ENCODE peak calls at places on chromosomes 13 and 19, in seven cellular contexts. One of them, this sample, is unnamed.

GRCh38 chr13:57627663-57628062 is 3.9 kb upstream of the PCDH17 start:
- DNase-seq in ovary: no peak
- DNase-seq in endothelial cell: no peak
- DNase-seq in psoas muscle: no peak
- DNase-seq in lower leg skin: no peak
- DNase-seq in omental fat pad: no peak
- DNase-seq in lower lobe of right lung: no peak
- DNase-seq in this sample: no peak

GRCh38 chr13:69776937-69777336 is 330.7 kb upstream of the ATXN8OS start:
- DNase-seq in omental fat pad: no peak
- DNase-seq in endothelial cell: no peak
- DNase-seq in ovary: no peak
- DNase-seq in lower lobe of right lung: no peak
- DNase-seq in lower leg skin: no peak
- DNase-seq in psoas muscle: no peak
- DNase-seq in this sample: no peak

GRCh38 chr13:101747039-101747438 is 294.6 kb downstream of the ITGBL1 start:
- DNase-seq in endothelial cell: no peak
- DNase-seq in omental fat pad: no peak
- DNase-seq in lower leg skin: no peak
- DNase-seq in lower lobe of right lung: no peak
- DNase-seq in ovary: no peak
- DNase-seq in psoas muscle: no peak
- DNase-seq in this sample: no peak

GRCh38 chr13:111210488-111210887 is 95.4 kb downstream of the ARHGEF7 start:
- DNase-seq in lower lobe of right lung: peak
- DNase-seq in omental fat pad: no peak
- DNase-seq in lower leg skin: no peak
- DNase-seq in psoas muscle: no peak
- DNase-seq in endothelial cell: no peak
- DNase-seq in ovary: no peak
- DNase-seq in this sample: no peak

GRCh38 chr19:45177817-45178261 is at the start of gene TRAPPC6A:
- DNase-seq in psoas muscle: no peak
- DNase-seq in ovary: no peak
- DNase-seq in endothelial cell: no peak
- DNase-seq in lower lobe of right lung: no peak
- DNase-seq in lower leg skin: no peak
- DNase-seq in omental fat pad: no peak
- DNase-seq in this sample: no peak

GRCh38 chr19:34507414-34508067 is 26.0 kb downstream of the WTIP start:
- DNase-seq in lower lobe of right lung: no peak
- DNase-seq in psoas muscle: no peak
- DNase-seq in endothelial cell: no peak
- DNase-seq in omental fat pad: no peak
- DNase-seq in ovary: no peak
- DNase-seq in lower leg skin: peak
- DNase-seq in this sample: no peak

GRCh38 chr13:98214008-98214643 is 37.1 kb upstream of the RNF113B start:
- DNase-seq in psoas muscle: no peak
- DNase-seq in omental fat pad: no peak
- DNase-seq in lower lobe of right lung: no peak
- DNase-seq in endothelial cell: no peak
- DNase-seq in ovary: peak
- DNase-seq in lower leg skin: no peak
- DNase-seq in this sample: peak

GRCh38 chr13:51814825-51815650 is 11.1 kb upstream of the DHRS12 start:
- DNase-seq in ovary: peak
- DNase-seq in lower lobe of right lung: no peak
- DNase-seq in omental fat pad: no peak
- DNase-seq in lower leg skin: no peak
- DNase-seq in psoas muscle: peak
- DNase-seq in endothelial cell: peak
- DNase-seq in this sample: no peak

GRCh38 chr19:47723573-47723923 is 10.3 kb downstream of the EHD2 start:
- DNase-seq in endothelial cell: no peak
- DNase-seq in omental fat pad: no peak
- DNase-seq in ovary: peak
- DNase-seq in psoas muscle: peak
- DNase-seq in lower leg skin: no peak
- DNase-seq in lower lobe of right lung: peak
- DNase-seq in this sample: no peak

GRCh38 chr19:39426170-39426569 is 9.6 kb downstream of the RPS16 start:
- DNase-seq in psoas muscle: no peak
- DNase-seq in lower leg skin: no peak
- DNase-seq in ovary: no peak
- DNase-seq in endothelial cell: no peak
- DNase-seq in omental fat pad: no peak
- DNase-seq in lower lobe of right lung: no peak
- DNase-seq in this sample: no peak

GRCh38 chr19:30681162-30681996 is 309.2 kb downstream of the ZNF536 start:
- DNase-seq in ovary: no peak
- DNase-seq in psoas muscle: no peak
- DNase-seq in lower leg skin: peak
- DNase-seq in lower lobe of right lung: no peak
- DNase-seq in endothelial cell: no peak
- DNase-seq in omental fat pad: no peak
- DNase-seq in this sample: no peak

GRCh38 chr13:72963762-72964161 is 95.0 kb upstream of the KLF5 start:
- DNase-seq in psoas muscle: no peak
- DNase-seq in ovary: no peak
- DNase-seq in lower leg skin: no peak
- DNase-seq in lower lobe of right lung: no peak
- DNase-seq in omental fat pad: no peak
- DNase-seq in endothelial cell: no peak
- DNase-seq in this sample: no peak
- TF ChIP-seq CTCF in psoas muscle: no peak
- TF ChIP-seq CTCF in ovary: no peak
- TF ChIP-seq CTCF in lower leg skin: no peak
- TF ChIP-seq CTCF in lower lobe of right lung: no peak
- TF ChIP-seq CTCF in omental fat pad: no peak
- TF ChIP-seq CTCF in endothelial cell: no peak
- TF ChIP-seq CTCF in this sample: no peak

GRCh38 chr19:13610042-13610691 is 103.9 kb upstream of the CACNA1A start:
- DNase-seq in omental fat pad: no peak
- DNase-seq in psoas muscle: no peak
- DNase-seq in lower leg skin: no peak
- DNase-seq in lower lobe of right lung: no peak
- DNase-seq in ovary: no peak
- DNase-seq in endothelial cell: no peak
- DNase-seq in this sample: no peak
- TF ChIP-seq CTCF in omental fat pad: no peak
- TF ChIP-seq CTCF in psoas muscle: no peak
- TF ChIP-seq CTCF in lower leg skin: no peak
- TF ChIP-seq CTCF in lower lobe of right lung: no peak
- TF ChIP-seq CTCF in ovary: no peak
- TF ChIP-seq CTCF in endothelial cell: no peak
- TF ChIP-seq CTCF in this sample: no peak

GRCh38 chr13:45464141-45464686 is 525 bp upstream of the COG3 start:
- DNase-seq in lower lobe of right lung: no peak
- DNase-seq in psoas muscle: no peak
- DNase-seq in ovary: no peak
- DNase-seq in omental fat pad: no peak
- DNase-seq in endothelial cell: no peak
- DNase-seq in lower leg skin: peak
- DNase-seq in this sample: no peak
- TF ChIP-seq CTCF in lower lobe of right lung: no peak
- TF ChIP-seq CTCF in psoas muscle: no peak
- TF ChIP-seq CTCF in ovary: no peak
- TF ChIP-seq CTCF in omental fat pad: no peak
- TF ChIP-seq CTCF in endothelial cell: no peak
- TF ChIP-seq CTCF in lower leg skin: no peak
- TF ChIP-seq CTCF in this sample: no peak

GRCh38 chr19:37990362-37990761 is 83.4 kb downstream of the SIPA1L3 start:
- DNase-seq in endothelial cell: no peak
- DNase-seq in ovary: no peak
- DNase-seq in lower lobe of right lung: no peak
- DNase-seq in psoas muscle: no peak
- DNase-seq in omental fat pad: no peak
- DNase-seq in lower leg skin: no peak
- DNase-seq in this sample: no peak

GRCh38 chr19:37986048-37986750 is 79.2 kb downstream of the SIPA1L3 start:
- DNase-seq in psoas muscle: no peak
- DNase-seq in endothelial cell: no peak
- DNase-seq in lower leg skin: no peak
- DNase-seq in ovary: no peak
- DNase-seq in lower lobe of right lung: no peak
- DNase-seq in omental fat pad: no peak
- DNase-seq in this sample: no peak

GRCh38 chr19:37988758-37989635 is 82.0 kb downstream of the SIPA1L3 start:
- DNase-seq in ovary: no peak
- DNase-seq in omental fat pad: no peak
- DNase-seq in lower leg skin: no peak
- DNase-seq in lower lobe of right lung: peak
- DNase-seq in psoas muscle: no peak
- DNase-seq in endothelial cell: no peak
- DNase-seq in this sample: no peak

GRCh38 chr19:37989855-37990254 is 82.8 kb downstream of the SIPA1L3 start:
- DNase-seq in psoas muscle: no peak
- DNase-seq in ovary: no peak
- DNase-seq in omental fat pad: no peak
- DNase-seq in lower leg skin: no peak
- DNase-seq in lower lobe of right lung: no peak
- DNase-seq in endothelial cell: no peak
- DNase-seq in this sample: no peak

GRCh38 chr19:37987356-37988332 is 80.6 kb downstream of the SIPA1L3 start:
- DNase-seq in endothelial cell: peak
- DNase-seq in lower leg skin: no peak
- DNase-seq in omental fat pad: no peak
- DNase-seq in ovary: no peak
- DNase-seq in lower lobe of right lung: no peak
- DNase-seq in psoas muscle: no peak
- DNase-seq in this sample: no peak
- TF ChIP-seq CTCF in endothelial cell: peak
- TF ChIP-seq CTCF in lower leg skin: no peak
- TF ChIP-seq CTCF in omental fat pad: no peak
- TF ChIP-seq CTCF in ovary: no peak
- TF ChIP-seq CTCF in lower lobe of right lung: no peak
- TF ChIP-seq CTCF in psoas muscle: no peak
- TF ChIP-seq CTCF in this sample: peak

GRCh38 chr13:49821216-49821820 is 28.8 kb upstream of the KPNA3 start:
- DNase-seq in ovary: no peak
- DNase-seq in endothelial cell: no peak
- DNase-seq in psoas muscle: no peak
- DNase-seq in omental fat pad: no peak
- DNase-seq in lower lobe of right lung: no peak
- DNase-seq in lower leg skin: no peak
- DNase-seq in this sample: no peak
- TF ChIP-seq CTCF in ovary: no peak
- TF ChIP-seq CTCF in endothelial cell: no peak
- TF ChIP-seq CTCF in psoas muscle: no peak
- TF ChIP-seq CTCF in omental fat pad: no peak
- TF ChIP-seq CTCF in lower lobe of right lung: no peak
- TF ChIP-seq CTCF in lower leg skin: no peak
- TF ChIP-seq CTCF in this sample: no peak

DNA sequence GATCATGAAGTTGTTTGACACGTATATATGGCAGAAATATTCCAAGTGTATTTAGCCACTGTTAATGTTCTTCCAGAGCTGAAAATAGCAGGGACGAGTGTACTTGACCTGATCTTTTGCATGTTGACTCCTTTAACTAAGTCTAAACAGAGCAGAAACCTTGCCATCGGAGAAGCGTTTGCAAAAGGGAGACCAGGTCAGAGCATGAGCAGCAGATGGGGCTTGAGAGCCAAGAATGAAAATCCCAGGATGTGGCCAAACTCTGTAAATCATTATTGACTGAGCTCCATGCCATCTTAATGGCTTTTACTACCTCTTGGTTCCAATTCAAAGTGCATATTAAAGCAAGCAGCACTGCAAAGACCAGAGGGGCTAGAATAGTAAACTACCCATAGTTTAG is 55.5 kb downstream of the FAM216B start:
- DNase-seq in psoas muscle: no peak
- DNase-seq in endothelial cell: no peak
- DNase-seq in omental fat pad: no peak
- DNase-seq in lower leg skin: no peak
- DNase-seq in ovary: no peak
- DNase-seq in lower lobe of right lung: no peak
- DNase-seq in this sample: peak
- TF ChIP-seq CTCF in psoas muscle: peak
- TF ChIP-seq CTCF in endothelial cell: no peak
- TF ChIP-seq CTCF in omental fat pad: no peak
- TF ChIP-seq CTCF in lower leg skin: no peak
- TF ChIP-seq CTCF in ovary: no peak
- TF ChIP-seq CTCF in lower lobe of right lung: no peak
- TF ChIP-seq CTCF in this sample: peak

DNA sequence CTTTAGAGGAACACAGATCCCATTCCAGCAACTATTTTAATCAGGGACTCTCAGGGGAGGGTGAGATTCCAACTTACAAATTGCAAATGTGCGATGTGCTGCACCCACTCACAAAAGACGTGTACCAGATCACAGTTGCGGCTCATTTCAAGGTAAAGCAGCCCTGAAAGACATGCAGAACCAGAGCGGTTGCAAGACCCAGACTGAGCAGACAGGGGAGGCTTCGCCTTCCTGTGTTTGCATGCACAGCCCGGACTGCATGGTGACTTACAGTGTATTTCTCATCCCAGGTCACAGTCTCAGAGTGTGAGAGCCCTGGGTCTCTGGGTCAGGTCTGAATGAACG is 84.6 kb downstream of the ATP11A start:
- DNase-seq in endothelial cell: no peak
- DNase-seq in psoas muscle: no peak
- DNase-seq in lower leg skin: no peak
- DNase-seq in omental fat pad: no peak
- DNase-seq in lower lobe of right lung: no peak
- DNase-seq in ovary: no peak
- DNase-seq in this sample: no peak
- TF ChIP-seq CTCF in endothelial cell: no peak
- TF ChIP-seq CTCF in psoas muscle: no peak
- TF ChIP-seq CTCF in lower leg skin: no peak
- TF ChIP-seq CTCF in omental fat pad: no peak
- TF ChIP-seq CTCF in lower lobe of right lung: no peak
- TF ChIP-seq CTCF in ovary: no peak
- TF ChIP-seq CTCF in this sample: no peak

GRCh38 chr19:14089412-14089661 is 1.2 kb downstream of the SAMD1 start:
- DNase-seq in lower lobe of right lung: no peak
- DNase-seq in omental fat pad: no peak
- DNase-seq in ovary: no peak
- DNase-seq in lower leg skin: no peak
- DNase-seq in psoas muscle: no peak
- DNase-seq in endothelial cell: no peak
- DNase-seq in this sample: no peak
- TF ChIP-seq CTCF in lower lobe of right lung: peak
- TF ChIP-seq CTCF in omental fat pad: no peak
- TF ChIP-seq CTCF in ovary: no peak
- TF ChIP-seq CTCF in lower leg skin: no peak
- TF ChIP-seq CTCF in psoas muscle: no peak
- TF ChIP-seq CTCF in endothelial cell: peak
- TF ChIP-seq CTCF in this sample: peak

This sample was measured in HFF-Myc.